ENCODE peak calls at places on chromosomes 1 and 21, in nine cellular contexts. E is astrocyte; S is ascending aorta; T is lower lobe of right lung; W is A549; K is IMR-90; X is CD4-positive, alpha-beta memory T cell; Q is GM23248; R is small intestine. V is an unnamed sample.

GRCh38 chr1:234558186-234558836 is 51.7 kb downstream of the IRF2BP2 start:
- DNase-seq in E (peak; percentile 14), S (peak; percentile 34), T (no peak), W (no peak), K (no peak), X (no peak), Q (peak; percentile 30), R (no peak), V (no peak)

GRCh38 chr1:44068442-44068861 is 37.2 kb upstream of the SLC6A9 start:
- DNase-seq in E (no peak), S (no peak), T (peak; percentile 56), W (no peak), K (no peak), X (no peak), Q (no peak), R (no peak), V (no peak)

GRCh38 chr1:230279583-230279945 is 146.6 kb downstream of the PGBD5 start:
- DNase-seq in E (no peak), S (peak; percentile 52), T (peak; percentile 28), W (no peak), K (no peak), X (no peak), Q (no peak), R (no peak), V (peak; percentile 57)

GRCh38 chr1:85417876-85418275 is 47.1 kb downstream of the DDAH1 start:
- DNase-seq in E (no peak), S (no peak), T (no peak), W (no peak), K (no peak), X (no peak), Q (no peak), R (no peak), V (no peak)

GRCh38 chr1:10104844-10105243 is 72.1 kb downstream of the UBE4B start:
- DNase-seq in E (no peak), S (no peak), T (no peak), W (no peak), K (no peak), X (no peak), Q (no peak), R (peak; percentile 83), V (no peak)

GRCh38 chr1:211603191-211603701 is 24.3 kb upstream of the SLC30A1 start:
- DNase-seq in E (peak; percentile 39), S (no peak), T (no peak), W (no peak), K (peak; percentile 50), X (no peak), Q (peak; percentile 75), R (peak; percentile 93), V (no peak)

GRCh38 chr1:101170506-101171050 is 66.2 kb upstream of the S1PR1 start:
- DNase-seq in E (no peak), S (no peak), T (no peak), W (no peak), K (no peak), X (no peak), Q (no peak), R (no peak), V (no peak)

GRCh38 chr1:110208916-110209650 is 1.0 kb upstream of the KCNC4 start:
- DNase-seq in E (no peak), S (no peak), T (no peak), W (no peak), K (no peak), X (no peak), Q (no peak), R (peak; percentile 15), V (no peak)

GRCh38 chr1:145720878-145721671 is 1.8 kb downstream of the CD160 start:
- DNase-seq in E (no peak), S (peak; percentile 84), T (peak; percentile 78), W (peak; percentile 61), K (peak; percentile 59), X (peak; percentile 69), Q (peak; percentile 85), R (peak; percentile 60), V (peak; percentile 83)

DNA sequence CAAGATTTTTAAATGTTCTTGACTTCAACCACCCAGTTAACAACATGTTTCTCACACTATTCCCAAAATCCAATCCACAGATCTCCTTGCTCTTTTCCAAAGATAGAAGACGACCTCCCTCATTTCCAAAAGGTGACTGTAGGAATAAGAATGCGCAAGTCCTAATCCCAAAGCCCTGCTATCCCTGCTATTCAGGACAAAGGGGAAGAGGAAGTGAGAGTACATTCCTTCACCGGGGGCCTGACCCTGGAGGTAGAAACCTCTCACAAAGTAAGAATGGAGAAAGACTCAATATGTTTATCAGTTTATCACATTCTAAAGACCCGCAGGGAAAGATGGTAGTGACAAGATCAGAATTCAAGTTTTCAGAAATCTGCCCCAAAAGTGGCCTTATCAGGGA is 55.7 kb downstream of the PLEKHA6 start:
- DNase-seq in E (no peak), S (no peak), T (no peak), W (no peak), K (no peak), X (no peak), Q (no peak), R (no peak), V (no peak)
- H3K4me1 ChIP-seq in E (no peaks in the 10 kb centered on the region), S (no peaks in the 10 kb centered on the region), T (peaks cover 14% of the 10 kb centered on the region), W (peaks cover 11% of the 10 kb centered on the region), K (peaks cover 11% of the 10 kb centered on the region), X (no peaks in the 10 kb centered on the region), Q (peaks cover 38% of the 10 kb centered on the region), R (no peaks in the 10 kb centered on the region), V (peaks cover 6% of the 10 kb centered on the region)

GRCh38 chr1:201933840-201934430 is 12.4 kb downstream of the LMOD1 start:
- DNase-seq in E (no peak), S (no peak), T (no peak), W (no peak), K (peak; percentile 57), X (no peak), Q (peak; percentile 29), R (no peak), V (no peak)
- H3K27ac ChIP-seq in E (no peak overlapping the region), S (peak overlapping the region; percentile 87), T (no peak overlapping the region), W (no peak overlapping the region), K (peak overlapping the region; percentile 45), X (no peak overlapping the region), Q (no peak overlapping the region), R (peak overlapping the region; percentile 33), V (peak overlapping the region; percentile 91)

GRCh38 chr1:4836574-4836973 is 182.2 kb downstream of the AJAP1 start:
- DNase-seq in E (no peak), S (no peak), T (no peak), W (no peak), K (no peak), X (no peak), Q (no peak), R (no peak), V (peak; percentile 71)

GRCh38 chr1:4838231-4838630 is 183.8 kb downstream of the AJAP1 start:
- DNase-seq in E (no peak), S (no peak), T (no peak), W (no peak), K (no peak), X (no peak), Q (no peak), R (no peak), V (no peak)

GRCh38 chr1:4837201-4837600 is 182.8 kb downstream of the AJAP1 start:
- DNase-seq in E (no peak), S (no peak), T (no peak), W (no peak), K (no peak), X (no peak), Q (no peak), R (no peak), V (no peak)

GRCh38 chr1:4837752-4838151 is 183.3 kb downstream of the AJAP1 start:
- DNase-seq in E (no peak), S (no peak), T (no peak), W (no peak), K (no peak), X (no peak), Q (no peak), R (no peak), V (no peak)
- H3K4me3 ChIP-seq in E (no peak overlapping the region), S (no peak overlapping the region), T (no peak overlapping the region), W (no peak overlapping the region), K (no peak overlapping the region), X (no peak overlapping the region), Q (no peak overlapping the region), R (no peak overlapping the region), V (no peak overlapping the region)

GRCh38 chr21:43865471-43866181 is 603 bp downstream of the AGPAT3 start:
- DNase-seq in E (no peak), S (no peak), T (peak; percentile 77), W (no peak), K (peak; percentile 15), X (peak; percentile 74), Q (peak; percentile 66), R (peak; percentile 75), V (peak; percentile 73)
- H3K4me1 ChIP-seq in E (peaks cover 7% of the 10 kb centered on the region), S (peaks cover 15% of the 10 kb centered on the region), T (peaks cover 39% of the 10 kb centered on the region), W (peaks cover 10% of the 10 kb centered on the region), K (peaks cover 15% of the 10 kb centered on the region), X (peaks cover 40% of the 10 kb centered on the region), Q (peaks cover 4% of the 10 kb centered on the region), R (peaks cover 2% of the 10 kb centered on the region), V (peaks cover 46% of the 10 kb centered on the region)

V was measured in sigmoid colon.